ENCODE peak calls at places on chromosomes 13 and 19, in seven cellular contexts. C is fibroblast of lung, Z is NCI-H460, T is hippocampal formation, L is nephron progenitor cell, F is nucleus accumbens, D is mesenteric fat pad. U is an unnamed sample.
A peak's percentile ranks its signal among the peaks of the same experiment; 100 is the strongest.

GRCh38 chr13:40452741-40453665 is 213.4 kb downstream of the FOXO1 start:
- DNase-seq in C (peak; percentile 74), T (no peak), L (no peak), F (no peak), Z (no peak), D (no peak), U (no peak)

GRCh38 chr19:49468746-49469447 is 5.1 kb upstream of the FLT3LG start:
- DNase-seq in D (no peak), Z (peak; percentile 76), F (no peak), T (no peak), C (peak; percentile 23), L (peak; percentile 64), U (peak; percentile 95)

GRCh38 chr19:51590441-51590840 is 19.4 kb downstream of the ZNF175 start:
- DNase-seq in C (no peak), Z (no peak), D (no peak), L (no peak), F (no peak), T (no peak), U (no peak)

GRCh38 chr19:46265217-46265828 is 31.5 kb upstream of the HIF3A start:
- DNase-seq in Z (peak; percentile 76), F (peak; percentile 65), L (peak; percentile 72), T (peak; percentile 67), D (no peak), C (peak; percentile 71), U (no peak)

GRCh38 chr13:86108334-86108733 is 309.1 kb upstream of the SLITRK6 start:
- DNase-seq in Z (no peak), T (no peak), D (no peak), F (no peak), C (no peak), L (no peak), U (no peak)

GRCh38 chr13:91247768-91248167 is 99.7 kb upstream of the MIR17HG start:
- DNase-seq in L (no peak), Z (no peak), F (no peak), C (no peak), T (peak; percentile 55), D (no peak), U (no peak)

GRCh38 chr19:13961826-13962737 is 9.8 kb downstream of the DCAF15 start:
- DNase-seq in F (no peak), L (no peak), Z (no peak), C (no peak), D (no peak), T (no peak), U (no peak)

GRCh38 chr13:113775451-113776145 is 16.6 kb downstream of the TMEM255B start:
- DNase-seq in L (no peak), F (no peak), C (no peak), Z (no peak), T (no peak), D (peak; percentile 84), U (no peak)

GRCh38 chr13:85737952-85738351 is 61.3 kb downstream of the SLITRK6 start:
- DNase-seq in L (no peak), F (no peak), D (no peak), Z (no peak), C (no peak), T (no peak), U (no peak)

GRCh38 chr19:29510701-29511265 is 15.0 kb upstream of the VSTM2B start:
- DNase-seq in T (no peak), F (no peak), C (no peak), D (no peak), Z (no peak), L (peak; percentile 28), U (no peak)

GRCh38 chr13:40317980-40318327 is 348.5 kb downstream of the FOXO1 start:
- DNase-seq in C (no peak), T (no peak), F (no peak), Z (no peak), D (no peak), L (no peak), U (no peak)

GRCh38 chr13:46866150-46866549 is 30.7 kb downstream of the HTR2A start:
- DNase-seq in Z (no peak), C (peak; percentile 21), F (no peak), T (no peak), L (peak; percentile 8), D (no peak), U (no peak)

GRCh38 chr13:108278466-108278865 is 8.9 kb downstream of the TNFSF13B start:
- DNase-seq in Z (no peak), F (no peak), T (no peak), L (no peak), D (no peak), C (no peak), U (no peak)

GRCh38 chr13:90103099-90103784 is 1244.2 kb upstream of the MIR17HG start:
- DNase-seq in L (no peak), T (no peak), D (no peak), Z (no peak), C (no peak), F (no peak), U (no peak)

U was measured in vagina.